ENCODE peak calls at places on chromosomes 1 and 21, in eight cellular contexts. P, G, X, F, V, J, M and Q are unnamed samples.

GRCh38 chr1:48492392-48492791 is 20.4 kb upstream of the SPATA6 start:
- DNase-seq in P (no peak), G (no peak), X (no peak), F (no peak), V (no peak), J (no peak), M (peak; percentile 70), Q (no peak)

GRCh38 chr1:191533254-191533653 is 625.0 kb upstream of the RGS18 start:
- DNase-seq in P (no peak), G (no peak), X (no peak), F (no peak), V (no peak), J (no peak), M (no peak), Q (peak; percentile 37)

GRCh38 chr1:207058878-207059867 is 6.1 kb downstream of the PFKFB2 start:
- DNase-seq in P (no peak), G (no peak), X (no peak), F (no peak), V (no peak), J (no peak), M (no peak), Q (no peak)

GRCh38 chr1:40932004-40932403 is 47.5 kb upstream of the CTPS1 start:
- DNase-seq in P (no peak), G (no peak), X (no peak), F (no peak), V (no peak), J (no peak), M (no peak), Q (peak; percentile 45)

GRCh38 chr21:42466700-42467612 is 29.1 kb downstream of the RSPH1 start:
- DNase-seq in P (no peak), G (no peak), X (no peak), F (peak; percentile 53), V (peak; percentile 45), J (no peak), M (peak; percentile 52), Q (no peak)

GRCh38 chr1:108962681-108963051 is 618 bp downstream of the CLCC1 start:
- DNase-seq in P (no peak), G (peak; percentile 64), X (no peak), F (peak; percentile 49), V (no peak), J (no peak), M (peak; percentile 59), Q (peak; percentile 85)

GRCh38 chr1:177959793-177960515 is 9.9 kb downstream of the SEC16B start:
- DNase-seq in P (no peak), G (no peak), X (no peak), F (peak; percentile 53), V (peak; percentile 44), J (no peak), M (no peak), Q (no peak)

GRCh38 chr1:201719812-201720521 is 109.0 kb upstream of the IPO9 start:
- DNase-seq in P (no peak), G (no peak), X (no peak), F (peak; percentile 90), V (no peak), J (peak; percentile 81), M (peak; percentile 45), Q (peak; percentile 60)

GRCh38 chr21:43375006-43375826 is 51.7 kb downstream of the SIK1 start:
- DNase-seq in P (no peak), G (no peak), X (no peak), F (no peak), V (no peak), J (no peak), M (no peak), Q (no peak)

GRCh38 chr1:54658164-54658913 is 16.8 kb downstream of the MROH7 start:
- DNase-seq in P (no peak), G (no peak), X (no peak), F (no peak), V (no peak), J (no peak), M (no peak), Q (no peak)

GRCh38 chr1:31627930-31628421 is 10.5 kb downstream of the HCRTR1 start:
- DNase-seq in P (no peak), G (peak; percentile 90), X (peak; percentile 53), F (peak; percentile 25), V (peak; percentile 28), J (no peak), M (no peak), Q (no peak)

GRCh38 chr1:117284408-117285215 is 73.9 kb upstream of the VTCN1 start:
- DNase-seq in P (peak; percentile 45), G (no peak), X (no peak), F (peak; percentile 71), V (peak; percentile 75), J (no peak), M (peak; percentile 19), Q (no peak)

GRCh38 chr1:32772281-32773017 is 44.7 kb downstream of the YARS1 start:
- DNase-seq in P (no peak), G (peak; percentile 8), X (no peak), F (no peak), V (no peak), J (no peak), M (no peak), Q (peak; percentile 24)

GRCh38 chr21:45085700-45086099 is 11.3 kb downstream of the ADARB1 start:
- DNase-seq in P (no peak), G (no peak), X (no peak), F (no peak), V (no peak), J (no peak), M (no peak), Q (no peak)

GRCh38 chr1:86429830-86430229 is 5.9 kb downstream of the CLCA2 start:
- DNase-seq in P (peak; percentile 79), G (no peak), X (peak; percentile 13), F (peak; percentile 96), V (no peak), J (peak; percentile 88), M (peak; percentile 43), Q (no peak)

GRCh38 chr1:234755449-234755863 is 145.5 kb upstream of the IRF2BP2 start:
- DNase-seq in P (no peak), G (peak; percentile 81), X (peak; percentile 60), F (peak; percentile 90), V (no peak), J (peak; percentile 86), M (peak; percentile 80), Q (no peak)

GRCh38 chr1:11898831-11899467 is 27.3 kb downstream of the KIAA2013 start:
- DNase-seq in P (no peak), G (no peak), X (no peak), F (peak; percentile 30), V (peak; percentile 74), J (no peak), M (no peak), Q (no peak)

GRCh38 chr1:225428879-225429455 is 1.1 kb upstream of the LBR start:
- DNase-seq in P (no peak), G (no peak), X (no peak), F (peak; percentile 7), V (no peak), J (no peak), M (no peak), Q (no peak)

DNA sequence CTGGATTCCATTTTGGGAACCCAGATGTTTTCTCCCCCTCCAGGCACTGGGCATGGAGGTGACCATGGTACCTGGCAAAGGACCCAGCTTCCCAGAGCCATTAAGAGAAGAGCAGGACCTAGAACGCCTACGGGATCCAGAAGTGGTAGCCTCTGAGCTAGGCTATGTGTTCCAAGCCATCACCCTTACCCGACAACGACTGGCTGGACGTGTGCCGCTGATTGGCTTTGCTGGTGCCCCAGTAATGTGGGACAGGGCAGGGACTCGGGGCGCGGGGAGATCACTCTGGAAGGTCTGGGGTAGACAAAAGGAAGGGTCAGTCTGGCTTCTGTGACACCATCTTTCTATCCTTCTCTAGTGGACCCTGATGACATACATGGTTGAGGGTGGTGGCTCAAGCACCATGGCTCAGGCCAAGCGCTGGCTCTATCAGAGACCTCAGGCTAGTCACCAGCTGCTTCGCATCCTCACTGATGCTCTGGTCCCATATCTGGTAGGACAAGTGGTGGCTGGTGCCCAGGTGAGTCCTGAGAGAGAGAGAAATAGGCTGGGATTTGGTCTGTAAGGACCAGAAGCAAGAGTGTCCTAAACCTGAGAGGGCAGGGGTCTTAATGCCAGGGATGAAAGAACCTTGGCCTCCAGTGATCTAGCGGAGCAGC is 1.6 kb downstream of the UROD start:
- DNase-seq in P (no peak), G (no peak), X (no peak), F (no peak), V (no peak), J (no peak), M (no peak), Q (no peak)
- H3K4me3 ChIP-seq in P (no peak overlapping the region), G (no peak overlapping the region), X (no peak overlapping the region), F (peak overlapping the region; percentile 82), V (no peak overlapping the region), J (no peak overlapping the region), M (no peak overlapping the region), Q (no peak overlapping the region)

GRCh38 chr1:20069932-20070331 is at the start of gene PLA2G5:
- DNase-seq in P (no peak), G (no peak), X (no peak), F (peak; percentile 65), V (peak; percentile 17), J (no peak), M (peak; percentile 20), Q (no peak)
- H3K4me3 ChIP-seq in P (no peak within 1 kb of the TSS), G (peak within 1 kb of the TSS; percentile 43), X (peak within 1 kb of the TSS; percentile 74), F (no peak within 1 kb of the TSS), V (no peak within 1 kb of the TSS), J (no peak within 1 kb of the TSS), M (no peak within 1 kb of the TSS), Q (no peak within 1 kb of the TSS)

GRCh38 chr1:167515893-167516321 is 2.4 kb downstream of the CD247 start:
- DNase-seq in P (no peak), G (no peak), X (no peak), F (no peak), V (no peak), J (no peak), M (no peak), Q (no peak)

GRCh38 chr1:167517535-167518330 is 596 bp downstream of the CD247 start:
- DNase-seq in P (no peak), G (peak; percentile 47), X (no peak), F (peak; percentile 30), V (no peak), J (no peak), M (no peak), Q (peak; percentile 87)

GRCh38 chr1:167520711-167521206 is 2.4 kb upstream of the CD247 start:
- DNase-seq in P (no peak), G (no peak), X (no peak), F (no peak), V (no peak), J (no peak), M (no peak), Q (no peak)

GRCh38 chr1:167516404-167517388 is 1.6 kb downstream of the CD247 start:
- DNase-seq in P (no peak), G (no peak), X (no peak), F (no peak), V (no peak), J (no peak), M (no peak), Q (no peak)

GRCh38 chr1:167518331-167518700 is at the start of gene CD247:
- DNase-seq in P (no peak), G (no peak), X (no peak), F (no peak), V (no peak), J (no peak), M (no peak), Q (peak; percentile 80)
- H3K4me3 ChIP-seq in P (no peak within 1 kb of the TSS), G (peak within 1 kb of the TSS; percentile 39), X (peak within 1 kb of the TSS; percentile 26), F (no peak within 1 kb of the TSS), V (no peak within 1 kb of the TSS), J (no peak within 1 kb of the TSS), M (peak within 1 kb of the TSS; percentile 16), Q (peak within 1 kb of the TSS; percentile 44)

DNA sequence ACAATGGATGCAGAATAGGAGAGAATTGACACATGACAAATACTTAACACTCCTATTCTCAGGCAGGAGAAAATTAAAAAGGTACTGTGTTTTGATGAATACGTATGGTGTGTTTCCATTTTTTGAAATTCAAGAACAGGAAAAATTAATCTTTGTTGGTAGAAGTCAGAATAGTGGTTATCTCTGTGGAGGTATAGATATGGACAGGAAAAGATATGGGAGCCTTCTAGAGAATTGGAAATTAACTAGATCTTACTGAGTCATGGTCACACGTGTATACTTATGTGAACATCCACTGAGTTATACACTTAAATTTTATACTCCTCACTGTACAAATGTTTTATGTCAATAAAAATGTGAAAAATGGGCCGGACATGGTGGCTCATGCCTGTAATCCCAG is 9.9 kb upstream of the TUT4 start:
- DNase-seq in P (no peak), G (no peak), X (no peak), F (no peak), V (no peak), J (no peak), M (no peak), Q (no peak)
- H3K4me3 ChIP-seq in P (no peak overlapping the region), G (no peak overlapping the region), X (no peak overlapping the region), F (no peak overlapping the region), V (no peak overlapping the region), J (no peak overlapping the region), M (no peak overlapping the region), Q (no peak overlapping the region)